ENCODE peak calls at places on chromosomes 4 and X, in four cellular contexts. P, I, Q and Z are unnamed samples.
A peak's percentile ranks its signal among the peaks of the same experiment; 100 is the strongest.

GRCh38 chrX:118726887-118727685 is at the start of gene IL13RA1:
- DNase-seq in I (peak; percentile 91), P (peak; percentile 76), Q (peak; percentile 92), Z (peak; percentile 84)

GRCh38 chr4:5018603-5019002 is 655 bp downstream of the CYTL1 start:
- DNase-seq in I (peak; percentile 54), Q (no peak), P (no peak), Z (no peak)

GRCh38 chr4:173410106-173410505 is 11.2 kb upstream of the SCRG1 start:
- DNase-seq in Q (no peak), I (no peak), P (no peak), Z (no peak)

GRCh38 chr4:40909363-40909876 is 159.7 kb downstream of the NSUN7 start:
- DNase-seq in P (no peak), Q (no peak), I (no peak), Z (no peak)

GRCh38 chr4:143599827-143600226 is 86.3 kb downstream of the SMARCA5 start:
- DNase-seq in P (no peak), Q (no peak), I (no peak), Z (no peak)

GRCh38 chr4:157242871-157243270 is 22.3 kb downstream of the GRIA2 start:
- DNase-seq in P (no peak), Q (no peak), I (no peak), Z (no peak)

GRCh38 chrX:110437686-110438085 is 79.0 kb downstream of the RTL9 start:
- DNase-seq in Q (no peak), I (no peak), P (no peak), Z (no peak)

GRCh38 chr4:37803348-37803973 is 23.0 kb upstream of the PGM2 start:
- DNase-seq in I (no peak), P (no peak), Q (no peak), Z (no peak)

GRCh38 chrX:123975180-123975579 is 13.7 kb downstream of the STAG2 start:
- DNase-seq in Q (no peak), I (no peak), P (no peak), Z (no peak)

GRCh38 chr4:75895744-75896314 is 6.4 kb downstream of the PPEF2 start:
- DNase-seq in P (no peak), Q (peak; percentile 6), I (peak; percentile 60), Z (no peak)

GRCh38 chr4:128228021-128228571 is 59.5 kb downstream of the PGRMC2 start:
- DNase-seq in P (no peak), I (no peak), Q (peak; percentile 42), Z (no peak)

GRCh38 chrX:104166735-104167436 is 633 bp downstream of the FAM199X start:
- DNase-seq in P (peak; percentile 19), I (no peak), Q (no peak), Z (no peak)

GRCh38 chr4:37737456-37737855 is 51.3 kb upstream of the RELL1 start:
- DNase-seq in I (no peak), Q (no peak), P (no peak), Z (no peak)

GRCh38 chr4:158042591-158043030 is 130.2 kb downstream of the GASK1B start:
- DNase-seq in I (no peak), P (no peak), Q (no peak), Z (no peak)

GRCh38 chr4:99518883-99519282 is 8.1 kb downstream of the C4orf17 start:
- DNase-seq in Q (no peak), I (no peak), P (no peak), Z (no peak)

GRCh38 chr4:113635739-113636437 is 125.7 kb downstream of the CAMK2D start:
- DNase-seq in P (no peak), Q (no peak), I (no peak), Z (no peak)

GRCh38 chr4:18938343-18939109 is 917.0 kb upstream of the LCORL start:
- DNase-seq in I (no peak), Q (no peak), P (no peak), Z (no peak)

GRCh38 chrX:1075741-1076140 is 136.7 kb downstream of the CRLF2 start:
- DNase-seq in P (no peak), I (no peak), Q (no peak), Z (peak; percentile 59)

GRCh38 chr4:166301266-166301665 is 428.2 kb downstream of the TLL1 start:
- DNase-seq in Q (no peak), I (no peak), P (no peak), Z (no peak)

GRCh38 chrX:70219938-70220764 is 14.3 kb upstream of the AWAT1 start:
- DNase-seq in P (peak; percentile 27), Q (peak; percentile 22), I (peak; percentile 63), Z (no peak)

GRCh38 chr4:155676430-155676825 is 9.8 kb downstream of the GUCY1A1 start:
- DNase-seq in Q (no peak), P (no peak), I (no peak), Z (no peak)

GRCh38 chr4:112517067-112517588 is 1.1 kb upstream of the NEUROG2 start:
- DNase-seq in Q (no peak), I (peak; percentile 79), P (no peak), Z (no peak)

GRCh38 chr4:144985014-144985413 is 113.0 kb downstream of the ANAPC10 start:
- DNase-seq in I (no peak), Q (no peak), P (no peak), Z (no peak)

GRCh38 chr4:118989098-118990080 is 100.7 kb downstream of the SYNPO2 start:
- DNase-seq in Q (no peak), P (no peak), I (no peak), Z (no peak)

GRCh38 chr4:153058668-153059060 is 122.5 kb downstream of the FHDC1 start:
- DNase-seq in P (no peak), Q (no peak), I (no peak), Z (no peak)

GRCh38 chrX:146707781-146708180 is 101.8 kb upstream of the CXorf51B start:
- DNase-seq in P (no peak), Q (no peak), I (peak; percentile 62), Z (no peak)

GRCh38 chr4:145709336-145709735 is 29.4 kb downstream of the C4orf51 start:
- DNase-seq in Q (peak; percentile 56), P (no peak), I (no peak), Z (no peak)

GRCh38 chr4:42638993-42639392 is 17.9 kb downstream of the ATP8A1 start:
- DNase-seq in P (no peak), Q (no peak), I (no peak), Z (no peak)

GRCh38 chr4:42637104-42637503 is 19.8 kb downstream of the ATP8A1 start:
- DNase-seq in P (no peak), I (no peak), Q (no peak), Z (no peak)

GRCh38 chr4:42637861-42638260 is 19.0 kb downstream of the ATP8A1 start:
- DNase-seq in P (no peak), Q (no peak), I (no peak), Z (no peak)

GRCh38 chr4:42638276-42638675 is 18.6 kb downstream of the ATP8A1 start:
- DNase-seq in I (no peak), Q (no peak), P (no peak), Z (no peak)

DNA sequence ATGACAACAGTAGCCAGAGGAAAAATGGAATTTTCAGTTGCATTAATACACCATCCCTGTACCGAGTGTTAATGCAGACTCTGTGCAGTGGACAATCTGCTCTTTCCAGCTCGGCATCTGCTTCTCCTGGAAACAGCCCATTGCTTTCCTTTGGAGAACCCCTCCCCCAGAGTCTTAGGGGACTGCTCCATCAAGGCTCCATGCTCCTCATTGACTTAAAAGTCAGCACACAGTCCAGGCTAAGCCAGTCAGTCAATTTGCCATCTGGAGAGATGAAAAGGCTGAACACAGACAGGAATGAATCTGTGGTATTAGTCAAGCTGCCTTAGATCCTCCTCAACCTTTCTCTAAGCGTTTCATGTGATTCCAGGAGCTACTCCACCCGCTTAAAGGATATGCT is 20.3 kb downstream of the ATP8A1 start:
- DNase-seq in P (no peak), I (no peak), Q (no peak), Z (no peak)
- H3K4me3 ChIP-seq in P (no peak overlapping the region), I (no peak overlapping the region), Q (no peak overlapping the region), Z (no peak overlapping the region)

DNA sequence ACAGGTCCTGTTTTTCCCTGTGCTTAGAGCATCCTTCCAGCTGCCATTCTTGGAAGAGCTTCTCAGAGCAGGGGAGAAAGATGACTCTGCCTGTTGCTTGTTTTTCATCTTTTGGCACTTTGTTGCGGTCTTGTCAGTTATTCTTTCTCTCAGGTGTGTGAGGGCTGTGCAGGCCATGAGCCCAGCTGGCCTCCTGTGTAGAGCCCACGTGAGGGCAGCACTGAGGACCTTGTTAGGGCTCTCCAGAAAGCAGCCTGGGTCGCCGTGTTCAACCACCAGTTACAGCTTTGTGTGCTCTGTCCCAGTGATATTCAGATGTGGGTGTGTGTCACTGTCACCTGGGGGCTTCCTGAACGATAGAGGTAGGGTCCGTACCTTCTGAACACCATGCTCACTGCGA is 52.8 kb downstream of the NOP14 start:
- DNase-seq in Q (no peak), I (peak; percentile 65), P (no peak), Z (peak; percentile 35)
- TF ChIP-seq CTCF in Q (no peak), I (peak; percentile 64), P (peak; percentile 41), Z (no peak)

GRCh38 chrX:96394566-96394965 is 290.1 kb upstream of the DIAPH2 start:
- DNase-seq in I (no peak), Q (no peak), P (no peak), Z (no peak)
- H3K27ac ChIP-seq in I (no peak overlapping the region), Q (no peak overlapping the region), P (no peak overlapping the region), Z (no peak overlapping the region)

DNA sequence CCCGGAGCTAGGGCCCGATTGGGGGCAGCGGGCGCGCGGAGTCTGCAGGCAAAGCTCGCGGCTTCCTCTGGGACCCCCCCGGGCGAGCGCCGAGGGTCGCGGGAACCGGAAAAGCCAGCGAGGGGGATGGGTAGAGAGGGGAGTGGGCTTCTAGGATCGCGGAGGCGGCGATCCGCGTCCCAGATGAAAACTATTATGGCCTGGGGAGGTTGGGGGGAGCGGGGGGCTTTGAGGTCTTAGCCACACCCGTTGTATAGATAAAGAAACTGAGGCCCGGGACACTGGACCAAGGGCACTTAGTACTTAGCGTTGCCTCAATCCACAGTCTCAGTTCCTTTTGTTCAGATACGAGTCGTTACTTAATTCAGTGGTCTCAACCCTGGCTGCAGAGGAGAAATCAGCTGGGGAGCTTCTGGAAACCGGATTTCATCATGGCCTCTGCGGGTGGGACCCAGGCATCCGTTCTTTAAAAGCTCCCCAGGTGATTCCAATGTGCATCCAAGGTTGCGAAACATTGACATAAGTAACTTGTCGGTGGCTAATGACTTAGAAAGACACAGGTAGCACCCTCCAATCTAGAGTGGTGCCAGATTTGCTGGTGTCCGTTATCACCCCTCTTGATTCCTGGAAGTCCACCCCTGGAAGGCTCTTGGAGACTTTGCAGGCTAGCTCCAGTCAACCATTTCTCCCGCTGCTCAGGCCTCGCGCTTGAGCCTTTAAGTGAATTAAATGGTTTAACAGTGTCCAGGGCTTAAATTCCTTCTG is 90.7 kb downstream of the GEMIN8 start:
- DNase-seq in Q (no peak), P (no peak), I (peak; percentile 60), Z (no peak)
- H3K4me3 ChIP-seq in Q (peak overlapping the region; percentile 22), P (peak overlapping the region; percentile 69), I (peak overlapping the region; percentile 62), Z (peak overlapping the region; percentile 80)

GRCh38 chr4:114658776-114659175 is 60.2 kb downstream of the UGT8 start:
- DNase-seq in I (no peak), P (no peak), Q (no peak), Z (no peak)

GRCh38 chr4:114658179-114658578 is 59.6 kb downstream of the UGT8 start:
- DNase-seq in I (no peak), Q (no peak), P (no peak), Z (no peak)

GRCh38 chr4:114649908-114650307 is 51.3 kb downstream of the UGT8 start:
- DNase-seq in Q (no peak), P (no peak), I (no peak), Z (no peak)

GRCh38 chr4:114653675-114654074 is 55.1 kb downstream of the UGT8 start:
- DNase-seq in P (no peak), I (no peak), Q (no peak), Z (no peak)

GRCh38 chr4:114654607-114655006 is 56.0 kb downstream of the UGT8 start:
- DNase-seq in P (no peak), Q (no peak), I (no peak), Z (no peak)
- TF ChIP-seq CTCF in P (no peak), Q (no peak), I (no peak), Z (no peak)